ENCODE peak calls at places on chromosomes 7 and 10, in seven cellular contexts. One of them, this sample, is unnamed.

GRCh38 chr7:120554960-120555571 is 282.1 kb downstream of the KCND2 start:
- DNase-seq in T47D: peak; percentile 9
- DNase-seq in breast epithelium: no peak
- DNase-seq in stimulated activated CD4-positive, alpha-beta T cell treated with anti-CD3 and anti-CD28 coated beads, Interleukin-12 subunit alpha, Interleukin-12 subunit beta, amount 100 ng/mL, for 24 hours: no peak
- DNase-seq in activated gamma-delta T cell: no peak
- DNase-seq in left lobe of liver: no peak
- DNase-seq in iris pigment epithelial cell: peak; percentile 65
- DNase-seq in this sample: peak; percentile 61

GRCh38 chr7:128110641-128111365 is 79.6 kb upstream of the LRRC4 start:
- DNase-seq in activated gamma-delta T cell: no peak
- DNase-seq in iris pigment epithelial cell: no peak
- DNase-seq in T47D: no peak
- DNase-seq in breast epithelium: peak; percentile 19
- DNase-seq in left lobe of liver: no peak
- DNase-seq in stimulated activated CD4-positive, alpha-beta T cell treated with anti-CD3 and anti-CD28 coated beads, Interleukin-12 subunit alpha, Interleukin-12 subunit beta, amount 100 ng/mL, for 24 hours: no peak
- DNase-seq in this sample: no peak

GRCh38 chr7:137081694-137082093 is 213.2 kb downstream of the CHRM2 start:
- DNase-seq in iris pigment epithelial cell: peak; percentile 91
- DNase-seq in activated gamma-delta T cell: no peak
- DNase-seq in left lobe of liver: peak; percentile 75
- DNase-seq in stimulated activated CD4-positive, alpha-beta T cell treated with anti-CD3 and anti-CD28 coated beads, Interleukin-12 subunit alpha, Interleukin-12 subunit beta, amount 100 ng/mL, for 24 hours: no peak
- DNase-seq in T47D: no peak
- DNase-seq in breast epithelium: no peak
- DNase-seq in this sample: no peak

GRCh38 chr7:43764039-43764789 is 5.7 kb downstream of the BLVRA start:
- DNase-seq in left lobe of liver: no peak
- DNase-seq in breast epithelium: no peak
- DNase-seq in activated gamma-delta T cell: no peak
- DNase-seq in iris pigment epithelial cell: peak; percentile 56
- DNase-seq in T47D: peak; percentile 42
- DNase-seq in stimulated activated CD4-positive, alpha-beta T cell treated with anti-CD3 and anti-CD28 coated beads, Interleukin-12 subunit alpha, Interleukin-12 subunit beta, amount 100 ng/mL, for 24 hours: peak; percentile 25
- DNase-seq in this sample: no peak

GRCh38 chr7:106747804-106748203 is 86.8 kb upstream of the CCDC71L start:
- DNase-seq in activated gamma-delta T cell: no peak
- DNase-seq in left lobe of liver: no peak
- DNase-seq in breast epithelium: no peak
- DNase-seq in stimulated activated CD4-positive, alpha-beta T cell treated with anti-CD3 and anti-CD28 coated beads, Interleukin-12 subunit alpha, Interleukin-12 subunit beta, amount 100 ng/mL, for 24 hours: no peak
- DNase-seq in T47D: no peak
- DNase-seq in iris pigment epithelial cell: no peak
- DNase-seq in this sample: no peak

GRCh38 chr10:11403116-11403515 is 208.3 kb downstream of the USP6NL start:
- DNase-seq in breast epithelium: no peak
- DNase-seq in T47D: no peak
- DNase-seq in activated gamma-delta T cell: no peak
- DNase-seq in stimulated activated CD4-positive, alpha-beta T cell treated with anti-CD3 and anti-CD28 coated beads, Interleukin-12 subunit alpha, Interleukin-12 subunit beta, amount 100 ng/mL, for 24 hours: no peak
- DNase-seq in iris pigment epithelial cell: no peak
- DNase-seq in left lobe of liver: no peak
- DNase-seq in this sample: no peak

GRCh38 chr10:48466611-48467240 is 138.1 kb downstream of the ARHGAP22 start:
- DNase-seq in stimulated activated CD4-positive, alpha-beta T cell treated with anti-CD3 and anti-CD28 coated beads, Interleukin-12 subunit alpha, Interleukin-12 subunit beta, amount 100 ng/mL, for 24 hours: no peak
- DNase-seq in breast epithelium: peak; percentile 48
- DNase-seq in T47D: no peak
- DNase-seq in left lobe of liver: peak; percentile 39
- DNase-seq in activated gamma-delta T cell: no peak
- DNase-seq in iris pigment epithelial cell: no peak
- DNase-seq in this sample: no peak

GRCh38 chr10:103445767-103446567 is 6.2 kb downstream of the CALHM2 start:
- DNase-seq in activated gamma-delta T cell: no peak
- DNase-seq in T47D: no peak
- DNase-seq in iris pigment epithelial cell: no peak
- DNase-seq in stimulated activated CD4-positive, alpha-beta T cell treated with anti-CD3 and anti-CD28 coated beads, Interleukin-12 subunit alpha, Interleukin-12 subunit beta, amount 100 ng/mL, for 24 hours: no peak
- DNase-seq in left lobe of liver: no peak
- DNase-seq in breast epithelium: no peak
- DNase-seq in this sample: no peak

GRCh38 chr10:95359466-95359865 is 68.7 kb upstream of the PDLIM1 start:
- DNase-seq in iris pigment epithelial cell: no peak
- DNase-seq in T47D: no peak
- DNase-seq in stimulated activated CD4-positive, alpha-beta T cell treated with anti-CD3 and anti-CD28 coated beads, Interleukin-12 subunit alpha, Interleukin-12 subunit beta, amount 100 ng/mL, for 24 hours: no peak
- DNase-seq in breast epithelium: no peak
- DNase-seq in left lobe of liver: no peak
- DNase-seq in activated gamma-delta T cell: no peak
- DNase-seq in this sample: no peak

GRCh38 chr7:128937647-128938523 is at the start of gene IRF5:
- DNase-seq in iris pigment epithelial cell: no peak
- DNase-seq in left lobe of liver: peak; percentile 85
- DNase-seq in breast epithelium: no peak
- DNase-seq in activated gamma-delta T cell: no peak
- DNase-seq in stimulated activated CD4-positive, alpha-beta T cell treated with anti-CD3 and anti-CD28 coated beads, Interleukin-12 subunit alpha, Interleukin-12 subunit beta, amount 100 ng/mL, for 24 hours: no peak
- DNase-seq in T47D: peak; percentile 52
- DNase-seq in this sample: peak; percentile 54